ENCODE peak calls at places on chromosomes 4 and X, in eight cellular contexts. One of them, this sample, is unnamed.

GRCh38 chr4:77849278-77849965 is 13.2 kb upstream of the MRPL1 start:
- DNase-seq in COR-L47: no peak
- DNase-seq in naive B cell: no peak
- DNase-seq in lower lobe of right lung: no peak
- DNase-seq in left kidney: no peak
- DNase-seq in PC-9: no peak
- DNase-seq in IMR-90: no peak
- DNase-seq in EL: no peak
- DNase-seq in this sample: no peak

GRCh38 chr4:81506731-81507130 is 35.0 kb upstream of the RASGEF1B start:
- DNase-seq in COR-L47: no peak
- DNase-seq in naive B cell: no peak
- DNase-seq in lower lobe of right lung: no peak
- DNase-seq in left kidney: no peak
- DNase-seq in PC-9: no peak
- DNase-seq in IMR-90: no peak
- DNase-seq in EL: no peak
- DNase-seq in this sample: no peak

GRCh38 chr4:152485726-152486276 is 50.1 kb downstream of the FBXW7 start:
- DNase-seq in COR-L47: no peak
- DNase-seq in naive B cell: no peak
- DNase-seq in lower lobe of right lung: no peak
- DNase-seq in left kidney: peak; percentile 69
- DNase-seq in PC-9: no peak
- DNase-seq in IMR-90: peak; percentile 94
- DNase-seq in EL: peak; percentile 79
- DNase-seq in this sample: peak; percentile 16

GRCh38 chrX:36867143-36867542 is 141.0 kb upstream of the FAM47C start:
- DNase-seq in COR-L47: peak; percentile 25
- DNase-seq in naive B cell: no peak
- DNase-seq in lower lobe of right lung: no peak
- DNase-seq in left kidney: peak; percentile 52
- DNase-seq in PC-9: no peak
- DNase-seq in IMR-90: peak; percentile 9
- DNase-seq in EL: peak; percentile 1
- DNase-seq in this sample: peak; percentile 50

GRCh38 chr4:75081561-75081960 is 148.6 kb downstream of the PARM1 start:
- DNase-seq in COR-L47: no peak
- DNase-seq in naive B cell: no peak
- DNase-seq in lower lobe of right lung: no peak
- DNase-seq in left kidney: no peak
- DNase-seq in PC-9: no peak
- DNase-seq in IMR-90: no peak
- DNase-seq in EL: no peak
- DNase-seq in this sample: no peak

GRCh38 chr4:86034616-86035015 is 325.2 kb downstream of the MAPK10 start:
- DNase-seq in COR-L47: no peak
- DNase-seq in naive B cell: no peak
- DNase-seq in lower lobe of right lung: no peak
- DNase-seq in left kidney: no peak
- DNase-seq in PC-9: no peak
- DNase-seq in IMR-90: no peak
- DNase-seq in EL: no peak
- DNase-seq in this sample: no peak

GRCh38 chrX:95903490-95903889 is 781.2 kb upstream of the DIAPH2 start:
- DNase-seq in COR-L47: no peak
- DNase-seq in naive B cell: no peak
- DNase-seq in lower lobe of right lung: no peak
- DNase-seq in left kidney: no peak
- DNase-seq in PC-9: no peak
- DNase-seq in IMR-90: no peak
- DNase-seq in EL: no peak
- DNase-seq in this sample: no peak

GRCh38 chr4:69025191-69025998 is 70.9 kb upstream of the UGT2B7 start:
- DNase-seq in COR-L47: peak; percentile 14
- DNase-seq in naive B cell: no peak
- DNase-seq in lower lobe of right lung: no peak
- DNase-seq in left kidney: peak; percentile 51
- DNase-seq in PC-9: no peak
- DNase-seq in IMR-90: no peak
- DNase-seq in EL: peak; percentile 0
- DNase-seq in this sample: no peak

GRCh38 chrX:74453178-74453577 is 31.9 kb downstream of the SLC16A2 start:
- DNase-seq in COR-L47: no peak
- DNase-seq in naive B cell: no peak
- DNase-seq in lower lobe of right lung: no peak
- DNase-seq in left kidney: no peak
- DNase-seq in PC-9: no peak
- DNase-seq in IMR-90: no peak
- DNase-seq in EL: no peak
- DNase-seq in this sample: no peak

GRCh38 chr4:124936427-124936826 is 223.9 kb upstream of the ANKRD50 start:
- DNase-seq in COR-L47: peak; percentile 88
- DNase-seq in naive B cell: no peak
- DNase-seq in lower lobe of right lung: peak; percentile 49
- DNase-seq in left kidney: peak; percentile 72
- DNase-seq in PC-9: no peak
- DNase-seq in IMR-90: peak; percentile 60
- DNase-seq in EL: no peak
- DNase-seq in this sample: peak; percentile 48

GRCh38 chr4:80134936-80135701 is 62.1 kb upstream of the ANTXR2 start:
- DNase-seq in COR-L47: no peak
- DNase-seq in naive B cell: no peak
- DNase-seq in lower lobe of right lung: no peak
- DNase-seq in left kidney: peak; percentile 41
- DNase-seq in PC-9: no peak
- DNase-seq in IMR-90: peak; percentile 42
- DNase-seq in EL: no peak
- DNase-seq in this sample: no peak

GRCh38 chr4:98510757-98511517 is 147.5 kb downstream of the TSPAN5 start:
- DNase-seq in COR-L47: no peak
- DNase-seq in naive B cell: no peak
- DNase-seq in lower lobe of right lung: no peak
- DNase-seq in left kidney: no peak
- DNase-seq in PC-9: no peak
- DNase-seq in IMR-90: peak; percentile 88
- DNase-seq in EL: peak; percentile 83
- DNase-seq in this sample: no peak

GRCh38 chr4:163606885-163607284 is 112.4 kb downstream of the TMA16 start:
- DNase-seq in COR-L47: no peak
- DNase-seq in naive B cell: no peak
- DNase-seq in lower lobe of right lung: no peak
- DNase-seq in left kidney: no peak
- DNase-seq in PC-9: no peak
- DNase-seq in IMR-90: no peak
- DNase-seq in EL: no peak
- DNase-seq in this sample: no peak

GRCh38 chr4:80963051-80963450 is 67.5 kb upstream of the BMP3 start:
- DNase-seq in COR-L47: no peak
- DNase-seq in naive B cell: no peak
- DNase-seq in lower lobe of right lung: no peak
- DNase-seq in left kidney: no peak
- DNase-seq in PC-9: no peak
- DNase-seq in IMR-90: peak; percentile 29
- DNase-seq in EL: peak; percentile 2
- DNase-seq in this sample: no peak

GRCh38 chr4:14262221-14262620 is 634.7 kb upstream of the BOD1L1 start:
- DNase-seq in COR-L47: no peak
- DNase-seq in naive B cell: no peak
- DNase-seq in lower lobe of right lung: no peak
- DNase-seq in left kidney: no peak
- DNase-seq in PC-9: no peak
- DNase-seq in IMR-90: no peak
- DNase-seq in EL: no peak
- DNase-seq in this sample: no peak

GRCh38 chr4:128859887-128860774 is 50.6 kb downstream of the JADE1 start:
- DNase-seq in COR-L47: no peak
- DNase-seq in naive B cell: no peak
- DNase-seq in lower lobe of right lung: no peak
- DNase-seq in left kidney: peak; percentile 15
- DNase-seq in PC-9: no peak
- DNase-seq in IMR-90: peak; percentile 96
- DNase-seq in EL: peak; percentile 44
- DNase-seq in this sample: no peak

GRCh38 chr4:7189475-7190277 is 2.7 kb upstream of the SORCS2 start:
- DNase-seq in COR-L47: no peak
- DNase-seq in naive B cell: no peak
- DNase-seq in lower lobe of right lung: peak; percentile 17
- DNase-seq in left kidney: peak; percentile 50
- DNase-seq in PC-9: no peak
- DNase-seq in IMR-90: no peak
- DNase-seq in EL: no peak
- DNase-seq in this sample: no peak

GRCh38 chrX:65480960-65481359 is 53.6 kb downstream of the LAS1L start:
- DNase-seq in COR-L47: no peak
- DNase-seq in naive B cell: no peak
- DNase-seq in lower lobe of right lung: no peak
- DNase-seq in left kidney: no peak
- DNase-seq in PC-9: no peak
- DNase-seq in IMR-90: no peak
- DNase-seq in EL: no peak
- DNase-seq in this sample: no peak